ENCODE peak calls at places on chromosomes 3 and 15, in ten cellular contexts. H is left ventricle myocardium inferior, U is HepG2, Y is SJCRH30, W is hepatocyte, J is heart left ventricle, C is GM23248, D is uterus, S is right atrium auricular region, B is fibroblast of lung. T is an unnamed sample. For H3K9me3, the result is how much of the 10 kb centered on the place peaks cover.

GRCh38 chr15:75001310-75001709 is 5.9 kb downstream of the SCAMP5 start:
- DNase-seq in H (no peak), U (no peak), Y (no peak), W (no peak), J (no peak), C (no peak), D (no peak), S (no peak), B (no peak), T (no peak)

GRCh38 chr3:146160964-146161724 is at the start of gene PLOD2:
- DNase-seq in H (peak), U (peak), Y (peak), W (peak), J (peak), C (peak), D (peak), S (peak), B (peak), T (peak)

GRCh38 chr3:125051715-125052581 is 3.8 kb downstream of the HEG1 start:
- DNase-seq in H (peak), U (no peak), Y (peak), W (no peak), J (peak), C (peak), D (peak), S (peak), B (peak), T (peak)

GRCh38 chr3:149042766-149043386 is 43.5 kb downstream of the HLTF start:
- DNase-seq in H (no peak), U (no peak), Y (no peak), W (no peak), J (no peak), C (peak), D (no peak), S (no peak), B (peak), T (no peak)

GRCh38 chr3:183584246-183584913 is 28.9 kb upstream of the KLHL6 start:
- DNase-seq in H (peak), U (no peak), Y (peak), W (peak), J (peak), C (peak), D (peak), S (peak), B (peak), T (peak)

GRCh38 chr3:173993299-173993698 is 595.8 kb downstream of the NLGN1 start:
- DNase-seq in H (no peak), U (peak), Y (peak), W (peak), J (no peak), C (peak), D (no peak), S (no peak), B (peak), T (no peak)

GRCh38 chr3:132228923-132229322 is 88.3 kb upstream of the ACP3 start:
- DNase-seq in H (no peak), U (no peak), Y (no peak), W (no peak), J (no peak), C (peak), D (no peak), S (no peak), B (peak), T (no peak)

GRCh38 chr15:72340366-72340765 is 20.4 kb upstream of the CELF6 start:
- DNase-seq in H (no peak), U (no peak), Y (no peak), W (no peak), J (no peak), C (peak), D (no peak), S (no peak), B (peak), T (no peak)

GRCh38 chr3:24475945-24476344 is 18.7 kb downstream of the THRB start:
- DNase-seq in H (no peak), U (no peak), Y (peak), W (no peak), J (no peak), C (peak), D (no peak), S (no peak), B (no peak), T (no peak)

GRCh38 chr15:55909036-55909811 is 84.2 kb downstream of the NEDD4 start:
- DNase-seq in H (no peak), U (no peak), Y (peak), W (no peak), J (no peak), C (peak), D (no peak), S (no peak), B (peak), T (no peak)

GRCh38 chr3:110069641-110070538 is 732.5 kb upstream of the DPPA4 start:
- DNase-seq in H (no peak), U (no peak), Y (no peak), W (peak), J (no peak), C (peak), D (no peak), S (no peak), B (peak), T (no peak)

GRCh38 chr3:141875374-141875892 is 1.0 kb upstream of the ATP1B3 start:
- DNase-seq in H (peak), U (peak), Y (peak), W (peak), J (peak), C (peak), D (peak), S (peak), B (peak), T (peak)

GRCh38 chr15:31271224-31271635 is 55.4 kb upstream of the KLF13 start:
- DNase-seq in H (no peak), U (no peak), Y (no peak), W (no peak), J (no peak), C (no peak), D (no peak), S (no peak), B (no peak), T (peak)

GRCh38 chr3:15181964-15182363 is 24.1 kb upstream of the CAPN7 start:
- DNase-seq in H (no peak), U (no peak), Y (no peak), W (no peak), J (no peak), C (no peak), D (no peak), S (no peak), B (no peak), T (no peak)

GRCh38 chr3:49471856-49472495 is 1.9 kb downstream of the DAG1 start:
- DNase-seq in H (peak), U (no peak), Y (no peak), W (no peak), J (no peak), C (no peak), D (no peak), S (no peak), B (no peak), T (no peak)

GRCh38 chr3:164748626-164749025 is 329.7 kb downstream of the SI start:
- DNase-seq in H (no peak), U (no peak), Y (no peak), W (no peak), J (no peak), C (peak), D (no peak), S (no peak), B (no peak), T (no peak)

GRCh38 chr3:37801966-37802365 is 59.7 kb upstream of the CTDSPL start:
- DNase-seq in H (no peak), U (no peak), Y (no peak), W (no peak), J (no peak), C (no peak), D (no peak), S (no peak), B (no peak), T (no peak)

GRCh38 chr3:46209751-46210470 is 1.8 kb upstream of the CCR1 start:
- DNase-seq in H (no peak), U (no peak), Y (no peak), W (no peak), J (no peak), C (peak), D (no peak), S (peak), B (no peak), T (no peak)

GRCh38 chr3:111069974-111070751 is 1.5 kb upstream of the NECTIN3 start:
- DNase-seq in H (no peak), U (no peak), Y (peak), W (peak), J (no peak), C (peak), D (peak), S (no peak), B (peak), T (peak)

GRCh38 chr3:46669191-46669999 is 24.1 kb downstream of the ALS2CL start:
- DNase-seq in H (no peak), U (no peak), Y (no peak), W (no peak), J (peak), C (no peak), D (no peak), S (no peak), B (no peak), T (peak)

DNA sequence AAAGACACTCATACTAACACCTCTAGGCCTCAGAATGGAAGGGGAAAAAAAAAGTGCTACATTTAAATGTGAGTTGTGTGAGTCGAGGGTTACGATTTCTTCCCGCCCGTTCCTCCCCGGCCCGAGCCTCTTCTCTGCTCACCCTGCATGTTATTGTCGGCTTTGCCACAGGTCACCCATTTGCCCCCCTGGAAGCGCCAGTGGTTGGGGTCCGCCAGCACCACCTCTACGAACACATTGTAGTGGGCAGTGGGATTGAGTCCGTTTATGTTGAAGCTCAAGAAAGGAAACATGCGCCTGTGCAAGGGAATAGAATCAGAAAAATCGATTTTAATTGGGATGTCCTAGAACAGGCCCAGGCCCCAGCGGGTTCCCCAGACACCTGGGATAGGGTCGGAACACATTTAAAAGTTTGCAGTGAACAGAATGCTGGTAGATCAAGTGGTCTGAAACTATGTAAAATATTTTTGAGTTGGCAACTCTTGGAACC is 2.0 kb downstream of the EOMES start:
- DNase-seq in H (no peak), U (no peak), Y (no peak), W (no peak), J (no peak), C (no peak), D (no peak), S (no peak), B (no peak), T (no peak)
- H3K9me3 ChIP-seq in H (under half), U (under half), Y (under half), W (under half), J (under half), C (under half), D (under half), S (under half), B (under half), T (under half)

GRCh38 chr15:85762756-85763127 is 32.0 kb downstream of the KLHL25 start:
- DNase-seq in H (peak), U (no peak), Y (no peak), W (no peak), J (peak), C (no peak), D (no peak), S (no peak), B (no peak), T (no peak)

GRCh38 chr15:85764649-85765277 is 30.0 kb downstream of the KLHL25 start:
- DNase-seq in H (no peak), U (no peak), Y (no peak), W (no peak), J (no peak), C (peak), D (no peak), S (no peak), B (no peak), T (no peak)

GRCh38 chr15:85764304-85764633 is 30.5 kb downstream of the KLHL25 start:
- DNase-seq in H (no peak), U (no peak), Y (no peak), W (no peak), J (no peak), C (no peak), D (no peak), S (no peak), B (no peak), T (no peak)

GRCh38 chr15:85763157-85763556 is 31.6 kb downstream of the KLHL25 start:
- DNase-seq in H (peak), U (no peak), Y (no peak), W (no peak), J (peak), C (no peak), D (no peak), S (no peak), B (no peak), T (no peak)

DNA sequence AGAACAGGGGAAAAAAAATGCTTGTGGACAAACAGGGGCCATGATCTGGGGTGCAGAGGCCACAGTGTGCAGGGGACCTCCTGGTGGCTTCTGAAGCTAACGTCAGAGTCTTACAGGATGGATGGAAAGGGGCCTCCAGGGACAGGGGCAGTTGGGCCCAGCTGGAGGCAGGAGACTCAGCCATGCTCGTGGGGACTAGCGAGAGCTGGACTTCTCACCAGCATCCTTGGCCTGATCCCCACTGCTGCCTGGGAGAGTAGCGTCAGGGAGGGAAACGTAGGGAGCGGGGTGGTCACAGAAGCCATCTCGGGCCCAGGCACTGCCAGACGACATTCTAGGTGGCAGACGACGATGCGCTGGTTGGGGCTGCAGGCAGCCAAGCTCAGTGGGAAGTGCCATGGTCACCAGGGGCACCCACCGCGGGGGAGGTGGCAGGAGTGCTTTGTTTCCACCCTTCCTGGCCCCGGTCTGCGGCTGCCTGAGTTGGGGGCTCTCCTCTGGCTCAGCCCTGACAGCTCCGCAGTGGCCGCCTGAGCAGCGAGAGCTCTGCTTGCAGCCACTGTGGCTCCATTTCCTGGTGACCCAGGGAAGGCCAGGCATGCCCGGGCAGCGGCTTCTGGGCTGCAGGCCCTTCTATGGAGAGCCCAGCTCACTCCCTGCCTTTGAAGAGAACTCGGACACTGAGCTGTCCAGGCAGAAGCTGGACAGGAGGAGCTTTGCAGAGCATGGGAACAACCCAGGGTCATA is 31.0 kb downstream of the KLHL25 start:
- DNase-seq in H (no peak), U (no peak), Y (no peak), W (no peak), J (peak), C (no peak), D (no peak), S (no peak), B (no peak), T (no peak)
- H3K27ac ChIP-seq in H (peak), U (no peak), Y (no peak), W (no peak), J (peak), C (no peak), D (peak), S (peak), B (no peak), T (no peak)

DNA sequence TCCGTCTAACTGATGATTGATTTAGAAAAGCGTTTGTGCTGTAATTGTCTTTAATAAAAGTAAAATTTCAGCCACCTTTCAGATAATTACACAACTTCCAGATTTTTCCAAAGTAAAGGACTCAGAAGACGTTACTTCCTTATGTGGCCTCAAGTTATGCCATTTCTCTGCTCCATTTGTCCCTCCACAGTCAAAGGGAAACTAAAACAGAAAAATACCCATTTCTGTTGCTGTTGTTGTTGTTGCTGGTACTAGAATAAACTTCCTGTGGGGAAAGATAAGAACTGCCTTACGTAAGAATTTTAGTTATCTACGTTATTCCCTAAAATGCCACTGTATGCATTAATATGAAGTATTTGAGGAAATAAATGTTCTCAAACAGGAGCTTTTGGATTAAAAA is 153.9 kb downstream of the P3H2 start:
- DNase-seq in H (no peak), U (no peak), Y (no peak), W (no peak), J (no peak), C (no peak), D (no peak), S (no peak), B (no peak), T (no peak)
- H3K4me3 ChIP-seq in H (no peak), U (no peak), Y (no peak), W (no peak), J (no peak), C (no peak), D (no peak), S (no peak), B (no peak), T (no peak)

DNA sequence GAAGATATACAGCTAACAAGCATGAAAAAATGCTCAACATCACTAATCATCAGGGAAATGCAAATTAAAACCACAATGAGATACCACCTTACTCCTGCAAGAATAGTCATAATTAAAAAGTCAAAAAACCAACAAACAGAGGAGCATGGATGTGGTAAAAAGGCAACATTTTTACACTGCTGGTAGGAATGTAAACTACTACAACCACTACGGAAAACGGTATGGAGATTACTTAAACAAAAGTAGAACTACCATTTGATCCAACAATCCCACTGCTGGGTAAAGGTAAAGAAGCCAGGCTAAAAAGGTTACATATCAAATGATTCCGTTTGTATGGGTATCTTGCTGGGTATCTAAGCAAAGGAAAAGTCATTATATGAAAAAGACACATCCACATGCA is 53.8 kb downstream of the STAG1 start:
- DNase-seq in H (no peak), U (no peak), Y (no peak), W (no peak), J (no peak), C (no peak), D (no peak), S (no peak), B (no peak), T (no peak)
- H3K9me3 ChIP-seq in H (under half), U (under half), Y (under half), W (under half), J (under half), C (under half), D (under half), S (under half), B (under half), T (under half)

GRCh38 chr3:150271578-150271930 is 136.5 kb upstream of the TSC22D2 start:
- DNase-seq in H (no peak), U (no peak), Y (no peak), W (no peak), J (no peak), C (no peak), D (no peak), S (no peak), B (no peak), T (no peak)

GRCh38 chr3:150270883-150271577 is 137.1 kb upstream of the TSC22D2 start:
- DNase-seq in H (no peak), U (no peak), Y (no peak), W (no peak), J (no peak), C (no peak), D (no peak), S (no peak), B (no peak), T (no peak)

GRCh38 chr3:150268426-150269321 is 139.4 kb upstream of the TSC22D2 start:
- DNase-seq in H (no peak), U (peak), Y (peak), W (peak), J (no peak), C (no peak), D (no peak), S (no peak), B (peak), T (no peak)

GRCh38 chr3:150267288-150267687 is 140.8 kb upstream of the TSC22D2 start:
- DNase-seq in H (no peak), U (no peak), Y (no peak), W (no peak), J (no peak), C (no peak), D (no peak), S (no peak), B (no peak), T (no peak)

GRCh38 chr3:150269526-150269925 is 138.6 kb upstream of the TSC22D2 start:
- DNase-seq in H (no peak), U (no peak), Y (no peak), W (no peak), J (no peak), C (no peak), D (no peak), S (no peak), B (no peak), T (no peak)
- H3K27ac ChIP-seq in H (no peak), U (no peak), Y (no peak), W (peak), J (no peak), C (no peak), D (no peak), S (no peak), B (no peak), T (no peak)

DNA sequence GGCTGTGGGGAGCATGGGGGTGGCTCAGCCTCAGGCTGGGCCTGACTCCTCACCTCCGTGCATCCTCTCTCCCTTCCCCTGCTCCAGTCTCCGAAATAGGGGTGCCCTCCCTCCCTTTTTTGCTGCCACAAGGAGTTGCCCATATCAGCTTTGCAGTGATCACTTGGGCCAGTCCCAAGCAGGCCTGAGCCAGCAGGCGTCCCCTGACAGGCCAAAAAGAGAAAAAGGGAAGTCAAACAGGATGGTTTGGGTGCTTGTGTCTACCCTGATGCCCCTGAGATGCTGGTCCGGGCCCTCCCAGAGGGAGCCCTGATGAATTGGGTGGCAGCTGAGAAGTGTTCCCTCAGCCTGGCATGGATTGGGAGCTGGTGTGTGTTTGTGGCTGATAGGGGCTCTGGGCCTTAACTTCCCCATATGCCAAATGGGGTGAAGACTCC is 1.4 kb downstream of the FBLN2 start:
- DNase-seq in H (no peak), U (no peak), Y (no peak), W (no peak), J (peak), C (no peak), D (no peak), S (no peak), B (no peak), T (no peak)
- H3K4me3 ChIP-seq in H (peak), U (no peak), Y (no peak), W (no peak), J (peak), C (peak), D (no peak), S (peak), B (peak), T (no peak)